ENCODE peak calls at places on chromosome 18, in seven cellular contexts. One of them, this sample, is unnamed.

GRCh38 chr18:76455015-76455676 is 39.9 kb downstream of the ZNF516 start:
- DNase-seq in hepatocyte: no peak
- DNase-seq in RWPE2: no peak
- DNase-seq in GF-D8: no peak
- DNase-seq in stimulated activated CD4-positive, alpha-beta T cell treated with anti-CD3 and anti-CD28 coated beads, Interleukin-1b, Interleukin-23, amount 100 ng/mL, for 48 hours: no peak
- DNase-seq in activated CD8-positive, alpha-beta memory T cell treated with anti-CD3 and anti-CD28 coated beads for 4 hours: no peak
- DNase-seq in coronary artery: no peak
- DNase-seq in this sample: peak; percentile 1

GRCh38 chr18:76979111-76979751 is 153.4 kb downstream of the MBP start:
- DNase-seq in activated CD8-positive, alpha-beta memory T cell treated with anti-CD3 and anti-CD28 coated beads for 4 hours: no peak
- DNase-seq in RWPE2: no peak
- DNase-seq in coronary artery: peak; percentile 63
- DNase-seq in GF-D8: no peak
- DNase-seq in hepatocyte: no peak
- DNase-seq in stimulated activated CD4-positive, alpha-beta T cell treated with anti-CD3 and anti-CD28 coated beads, Interleukin-1b, Interleukin-23, amount 100 ng/mL, for 48 hours: no peak
- DNase-seq in this sample: no peak

GRCh38 chr18:41818381-41819355 is 136.4 kb upstream of the PIK3C3 start:
- DNase-seq in hepatocyte: no peak
- DNase-seq in RWPE2: no peak
- DNase-seq in coronary artery: no peak
- DNase-seq in GF-D8: peak; percentile 19
- DNase-seq in activated CD8-positive, alpha-beta memory T cell treated with anti-CD3 and anti-CD28 coated beads for 4 hours: no peak
- DNase-seq in stimulated activated CD4-positive, alpha-beta T cell treated with anti-CD3 and anti-CD28 coated beads, Interleukin-1b, Interleukin-23, amount 100 ng/mL, for 48 hours: no peak
- DNase-seq in this sample: no peak

GRCh38 chr18:27778441-27778840 is 398.5 kb downstream of the CDH2 start:
- DNase-seq in GF-D8: no peak
- DNase-seq in hepatocyte: peak; percentile 13
- DNase-seq in stimulated activated CD4-positive, alpha-beta T cell treated with anti-CD3 and anti-CD28 coated beads, Interleukin-1b, Interleukin-23, amount 100 ng/mL, for 48 hours: no peak
- DNase-seq in coronary artery: no peak
- DNase-seq in RWPE2: no peak
- DNase-seq in activated CD8-positive, alpha-beta memory T cell treated with anti-CD3 and anti-CD28 coated beads for 4 hours: no peak
- DNase-seq in this sample: no peak

GRCh38 chr18:50306944-50307343 is 19.5 kb upstream of the CXXC1 start:
- DNase-seq in GF-D8: no peak
- DNase-seq in hepatocyte: no peak
- DNase-seq in RWPE2: no peak
- DNase-seq in stimulated activated CD4-positive, alpha-beta T cell treated with anti-CD3 and anti-CD28 coated beads, Interleukin-1b, Interleukin-23, amount 100 ng/mL, for 48 hours: no peak
- DNase-seq in coronary artery: no peak
- DNase-seq in activated CD8-positive, alpha-beta memory T cell treated with anti-CD3 and anti-CD28 coated beads for 4 hours: no peak
- DNase-seq in this sample: no peak

GRCh38 chr18:23020555-23021294 is 87.6 kb downstream of the RBBP8 start:
- DNase-seq in activated CD8-positive, alpha-beta memory T cell treated with anti-CD3 and anti-CD28 coated beads for 4 hours: no peak
- DNase-seq in GF-D8: no peak
- DNase-seq in stimulated activated CD4-positive, alpha-beta T cell treated with anti-CD3 and anti-CD28 coated beads, Interleukin-1b, Interleukin-23, amount 100 ng/mL, for 48 hours: no peak
- DNase-seq in coronary artery: no peak
- DNase-seq in RWPE2: no peak
- DNase-seq in hepatocyte: no peak
- DNase-seq in this sample: no peak

GRCh38 chr18:28725876-28726275 is 548.9 kb upstream of the CDH2 start:
- DNase-seq in stimulated activated CD4-positive, alpha-beta T cell treated with anti-CD3 and anti-CD28 coated beads, Interleukin-1b, Interleukin-23, amount 100 ng/mL, for 48 hours: no peak
- DNase-seq in hepatocyte: no peak
- DNase-seq in activated CD8-positive, alpha-beta memory T cell treated with anti-CD3 and anti-CD28 coated beads for 4 hours: no peak
- DNase-seq in RWPE2: no peak
- DNase-seq in GF-D8: no peak
- DNase-seq in coronary artery: no peak
- DNase-seq in this sample: no peak

GRCh38 chr18:48376406-48376805 is 32.8 kb downstream of the ZBTB7C start:
- DNase-seq in stimulated activated CD4-positive, alpha-beta T cell treated with anti-CD3 and anti-CD28 coated beads, Interleukin-1b, Interleukin-23, amount 100 ng/mL, for 48 hours: no peak
- DNase-seq in coronary artery: peak; percentile 57
- DNase-seq in activated CD8-positive, alpha-beta memory T cell treated with anti-CD3 and anti-CD28 coated beads for 4 hours: no peak
- DNase-seq in RWPE2: no peak
- DNase-seq in hepatocyte: no peak
- DNase-seq in GF-D8: no peak
- DNase-seq in this sample: no peak

GRCh38 chr18:24118750-24119577 is 19.9 kb upstream of the CABYR start:
- DNase-seq in RWPE2: no peak
- DNase-seq in activated CD8-positive, alpha-beta memory T cell treated with anti-CD3 and anti-CD28 coated beads for 4 hours: peak; percentile 48
- DNase-seq in stimulated activated CD4-positive, alpha-beta T cell treated with anti-CD3 and anti-CD28 coated beads, Interleukin-1b, Interleukin-23, amount 100 ng/mL, for 48 hours: peak; percentile 75
- DNase-seq in coronary artery: no peak
- DNase-seq in GF-D8: peak; percentile 48
- DNase-seq in hepatocyte: peak; percentile 90
- DNase-seq in this sample: peak; percentile 85

GRCh38 chr18:76466410-76466991 is 28.5 kb downstream of the ZNF516 start:
- DNase-seq in RWPE2: no peak
- DNase-seq in hepatocyte: no peak
- DNase-seq in activated CD8-positive, alpha-beta memory T cell treated with anti-CD3 and anti-CD28 coated beads for 4 hours: no peak
- DNase-seq in coronary artery: peak; percentile 67
- DNase-seq in stimulated activated CD4-positive, alpha-beta T cell treated with anti-CD3 and anti-CD28 coated beads, Interleukin-1b, Interleukin-23, amount 100 ng/mL, for 48 hours: no peak
- DNase-seq in GF-D8: no peak
- DNase-seq in this sample: no peak

GRCh38 chr18:8313043-8313442 is 296.2 kb upstream of the RAB12 start:
- DNase-seq in stimulated activated CD4-positive, alpha-beta T cell treated with anti-CD3 and anti-CD28 coated beads, Interleukin-1b, Interleukin-23, amount 100 ng/mL, for 48 hours: no peak
- DNase-seq in activated CD8-positive, alpha-beta memory T cell treated with anti-CD3 and anti-CD28 coated beads for 4 hours: no peak
- DNase-seq in RWPE2: no peak
- DNase-seq in coronary artery: no peak
- DNase-seq in hepatocyte: no peak
- DNase-seq in GF-D8: no peak
- DNase-seq in this sample: no peak

GRCh38 chr18:10563886-10564285 is 38.1 kb downstream of the NAPG start:
- DNase-seq in RWPE2: no peak
- DNase-seq in GF-D8: no peak
- DNase-seq in stimulated activated CD4-positive, alpha-beta T cell treated with anti-CD3 and anti-CD28 coated beads, Interleukin-1b, Interleukin-23, amount 100 ng/mL, for 48 hours: no peak
- DNase-seq in activated CD8-positive, alpha-beta memory T cell treated with anti-CD3 and anti-CD28 coated beads for 4 hours: no peak
- DNase-seq in coronary artery: no peak
- DNase-seq in hepatocyte: no peak
- DNase-seq in this sample: peak; percentile 54

GRCh38 chr18:55018602-55019001 is 59.3 kb upstream of the CCDC68 start:
- DNase-seq in stimulated activated CD4-positive, alpha-beta T cell treated with anti-CD3 and anti-CD28 coated beads, Interleukin-1b, Interleukin-23, amount 100 ng/mL, for 48 hours: no peak
- DNase-seq in GF-D8: no peak
- DNase-seq in hepatocyte: no peak
- DNase-seq in RWPE2: no peak
- DNase-seq in coronary artery: no peak
- DNase-seq in activated CD8-positive, alpha-beta memory T cell treated with anti-CD3 and anti-CD28 coated beads for 4 hours: no peak
- DNase-seq in this sample: no peak

GRCh38 chr18:79988925-79989361 is 580 bp upstream of the TXNL4A start:
- DNase-seq in coronary artery: no peak
- DNase-seq in RWPE2: no peak
- DNase-seq in hepatocyte: peak; percentile 69
- DNase-seq in activated CD8-positive, alpha-beta memory T cell treated with anti-CD3 and anti-CD28 coated beads for 4 hours: no peak
- DNase-seq in stimulated activated CD4-positive, alpha-beta T cell treated with anti-CD3 and anti-CD28 coated beads, Interleukin-1b, Interleukin-23, amount 100 ng/mL, for 48 hours: no peak
- DNase-seq in GF-D8: peak; percentile 53
- DNase-seq in this sample: peak; percentile 51

GRCh38 chr18:59663096-59663495 is 34.1 kb downstream of the CCBE1 start:
- DNase-seq in activated CD8-positive, alpha-beta memory T cell treated with anti-CD3 and anti-CD28 coated beads for 4 hours: no peak
- DNase-seq in RWPE2: no peak
- DNase-seq in hepatocyte: no peak
- DNase-seq in GF-D8: no peak
- DNase-seq in stimulated activated CD4-positive, alpha-beta T cell treated with anti-CD3 and anti-CD28 coated beads, Interleukin-1b, Interleukin-23, amount 100 ng/mL, for 48 hours: no peak
- DNase-seq in coronary artery: no peak
- DNase-seq in this sample: no peak

This sample was measured in body of pancreas.